ENCODE peak calls at places on chromosomes 3 and 15, in five cellular contexts. R, P, J, S and L are unnamed samples.

GRCh38 chr3:158443632-158444031 is 127.4 kb upstream of the MLF1 start:
- DNase-seq in J (no peak), R (no peak), S (peak; percentile 43), P (no peak), L (no peak)

GRCh38 chr15:58182460-58183163 is 44.4 kb downstream of the AQP9 start:
- DNase-seq in P (peak; percentile 48), S (no peak), R (peak; percentile 63), J (peak; percentile 76), L (no peak)

GRCh38 chr3:164608554-164609276 is 469.6 kb downstream of the SI start:
- DNase-seq in P (no peak), S (no peak), J (no peak), R (no peak), L (no peak)

GRCh38 chr3:11601446-11602241 is 42.1 kb downstream of the VGLL4 start:
- DNase-seq in R (no peak), S (peak; percentile 47), J (no peak), P (no peak), L (no peak)

GRCh38 chr3:111012388-111013248 is 59.0 kb upstream of the NECTIN3 start:
- DNase-seq in J (no peak), P (peak; percentile 39), R (no peak), S (no peak), L (no peak)

GRCh38 chr3:150055332-150055731 is 84.6 kb upstream of the PFN2 start:
- DNase-seq in S (no peak), P (no peak), J (no peak), R (no peak), L (no peak)

GRCh38 chr3:116930786-116931185 is 221.2 kb downstream of the TUSC7 start:
- DNase-seq in R (no peak), J (peak; percentile 18), P (no peak), S (no peak), L (no peak)

GRCh38 chr3:145422541-145422940 is 738.4 kb downstream of the PLOD2 start:
- DNase-seq in S (no peak), R (no peak), P (no peak), J (no peak), L (no peak)

GRCh38 chr3:100043271-100043670 is 71.0 kb downstream of the FILIP1L start:
- DNase-seq in R (no peak), P (no peak), J (no peak), S (no peak), L (no peak)
- H3K27ac ChIP-seq in R (no peak overlapping the region), P (no peak overlapping the region), J (peak overlapping the region; percentile 100), S (no peak overlapping the region), L (no peak overlapping the region)

GRCh38 chr3:4983739-4984510 is 4.7 kb downstream of the BHLHE40 start:
- DNase-seq in S (peak; percentile 95), J (peak; percentile 76), R (peak; percentile 55), P (peak; percentile 73), L (no peak)
- TF ChIP-seq POLR2AphosphoS5 in S (peak; percentile 97), J (peak; percentile 66), R (no peak), P (peak; percentile 26), L (no peak)

GRCh38 chr15:59999558-60000112 is 4.5 kb upstream of the FOXB1 start:
- DNase-seq in S (no peak), J (no peak), P (no peak), R (no peak), L (no peak)
- TF ChIP-seq EZH2 in S (no peak), J (no peak), P (no peak), R (no peak), L (no peak)

DNA sequence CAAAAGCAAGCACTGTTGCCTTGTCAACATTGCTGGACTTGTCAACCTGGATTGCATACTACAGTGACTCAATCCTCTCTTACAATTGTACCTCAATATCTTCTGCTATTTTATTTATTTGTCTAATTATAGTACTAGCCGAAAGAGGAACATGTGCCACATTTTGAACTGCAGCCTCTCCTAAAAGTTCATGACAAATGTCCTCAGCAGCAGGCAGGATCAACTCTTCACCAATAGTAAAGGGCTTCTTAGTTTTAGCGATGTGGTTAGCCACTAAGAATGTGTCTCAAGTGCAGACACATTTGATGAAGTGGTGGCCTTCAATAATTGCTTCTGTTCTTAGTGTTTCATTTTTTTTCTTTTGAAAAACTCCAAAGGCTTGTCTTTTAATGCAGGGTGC is 13.2 kb downstream of the DOCK3 start:
- DNase-seq in S (no peak), J (no peak), R (no peak), P (no peak), L (no peak)
- H3K27ac ChIP-seq in S (no peak overlapping the region), J (no peak overlapping the region), R (no peak overlapping the region), P (no peak overlapping the region), L (no peak overlapping the region)

DNA sequence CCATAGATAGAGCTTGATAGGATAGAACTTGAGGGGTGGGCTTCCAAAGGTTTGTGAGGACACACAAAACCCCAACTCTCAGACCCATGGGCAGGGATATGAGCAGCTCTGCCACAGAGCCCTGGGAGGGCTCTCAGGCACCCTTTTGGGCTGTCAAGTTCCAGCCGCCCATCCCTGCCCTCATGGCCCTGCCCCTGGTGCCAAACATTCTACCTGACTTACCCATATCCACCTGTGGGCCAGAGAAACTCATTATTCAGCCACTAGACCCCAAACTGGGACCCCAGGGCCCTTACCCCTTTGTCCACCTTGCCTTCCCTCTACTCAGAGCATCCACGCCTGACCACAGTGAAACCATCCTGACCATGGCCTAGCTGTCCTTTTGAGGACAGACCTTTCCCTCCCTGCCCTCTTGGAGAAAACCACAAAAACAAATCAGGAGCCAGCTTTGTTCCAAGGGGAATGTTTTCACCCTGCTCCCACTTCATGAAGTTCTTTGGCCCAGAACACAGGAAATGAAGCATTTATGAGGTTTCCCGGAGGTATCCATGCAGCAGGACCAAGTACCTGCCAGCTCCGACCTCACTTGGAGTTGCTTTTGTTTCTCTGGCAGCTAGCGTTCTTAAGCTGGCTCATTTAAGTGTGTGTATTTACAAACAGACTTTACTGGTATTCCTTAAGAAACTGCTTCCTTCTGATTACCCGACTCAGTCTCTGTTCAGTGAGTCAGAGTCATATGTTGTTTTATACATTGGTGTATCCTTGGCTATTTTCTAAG is 34.2 kb upstream of the GALNT15 start:
- DNase-seq in P (no peak), R (no peak), J (peak; percentile 91), S (no peak), L (no peak)
- TF ChIP-seq POLR2AphosphoS5 in P (no peak), R (no peak), J (peak; percentile 60), S (no peak), L (no peak)

DNA sequence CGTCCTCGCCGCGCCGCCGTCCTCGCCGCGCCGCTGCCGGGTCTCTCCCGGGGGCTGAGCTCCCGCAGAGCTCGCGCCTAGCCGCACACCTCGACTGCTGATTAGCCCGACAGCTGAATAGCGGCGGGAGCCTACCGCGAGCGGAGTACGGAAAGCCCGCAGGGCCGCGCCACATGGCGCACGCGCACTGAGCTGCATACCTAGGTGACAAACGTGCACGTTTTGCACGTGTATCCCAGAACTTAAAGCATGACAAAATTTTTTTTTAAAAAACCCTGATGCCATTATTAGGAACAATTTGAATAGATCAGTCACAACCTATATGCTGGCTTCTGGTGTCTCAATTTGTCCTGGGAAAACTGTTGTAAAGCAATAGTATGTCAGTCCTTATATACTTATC is at the start of gene GOLGA8A:
- DNase-seq in J (peak; percentile 81), S (peak; percentile 74), P (peak; percentile 62), R (peak; percentile 86), L (peak; percentile 2)
- TF ChIP-seq EZH2 in J (no peak), S (no peak), P (no peak), R (no peak), L (no peak)

GRCh38 chr15:98802187-98802586 is 153.8 kb downstream of the IGF1R start:
- DNase-seq in S (no peak), J (no peak), R (no peak), P (no peak), L (no peak)
- H3K27ac ChIP-seq in S (no peak overlapping the region), J (no peak overlapping the region), R (no peak overlapping the region), P (peak overlapping the region; percentile 91), L (no peak overlapping the region)

DNA sequence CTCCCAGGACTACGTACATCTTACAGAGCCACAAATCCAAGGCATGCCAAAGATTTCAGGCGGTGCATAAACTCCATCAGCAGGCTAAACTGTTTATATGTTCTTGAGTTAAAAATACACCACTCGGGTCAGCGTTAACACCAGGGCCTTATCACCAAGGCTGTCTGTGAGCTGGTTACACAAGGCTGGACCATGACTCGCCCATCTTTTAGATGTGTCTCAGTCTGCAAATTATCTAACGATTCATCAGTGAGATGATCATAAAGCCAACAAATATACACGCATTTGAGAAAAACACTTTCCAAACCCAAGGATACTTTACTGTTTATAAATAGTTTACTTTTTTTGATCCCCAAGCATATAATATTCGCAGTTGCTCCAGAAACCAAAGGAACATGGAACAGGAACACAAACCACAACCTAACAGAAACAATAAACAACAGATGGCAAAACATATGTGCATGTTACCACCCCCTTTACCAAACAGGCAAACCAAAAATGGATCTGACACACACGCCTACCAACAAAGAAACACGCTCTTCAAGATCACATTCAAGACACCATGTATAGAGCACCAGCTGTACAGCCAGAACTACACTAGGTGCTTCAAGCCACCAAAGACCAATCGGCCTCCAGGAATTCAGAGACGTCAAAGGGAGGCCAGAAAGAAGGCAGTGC is 15.4 kb downstream of the LRIG1 start:
- DNase-seq in R (no peak), J (no peak), P (no peak), S (no peak), L (no peak)
- TF ChIP-seq POLR2AphosphoS5 in R (no peak), J (no peak), P (no peak), S (no peak), L (no peak)